ENCODE peak calls at places on chromosomes 11 and 22, in ten cellular contexts. K is astrocyte; F is T-helper 2 cell; V is T-cell; N is nephron progenitor cell; B is COR-L47; G is stimulated activated CD4-positive, alpha-beta T cell treated with anti-CD3 and anti-CD28 coated beads, Interleukin-12 subunit alpha, Interleukin-12 subunit beta, amount 100 ng/mL, for 4 hours; W is esophagus squamous epithelium; S is cardiac fibroblast; D is globus pallidus. J is an unnamed sample.

GRCh38 chr22:38843201-38843715 is 570 bp downstream of the NPTXR start:
- DNase-seq in B (peak; percentile 71), K (peak; percentile 72), D (peak; percentile 58), W (no peak), F (peak; percentile 38), V (peak; percentile 54), N (peak; percentile 76), G (peak; percentile 48), S (peak; percentile 85), J (peak; percentile 70)

GRCh38 chr11:105229758-105230157 is 90.2 kb upstream of the CARD18 start:
- DNase-seq in N (no peak), S (no peak), V (no peak), D (no peak), B (no peak), W (no peak), K (no peak), F (no peak), G (no peak), J (no peak)

GRCh38 chr22:41870786-41871185 is 37.9 kb downstream of the SREBF2 start:
- DNase-seq in N (no peak), D (no peak), V (no peak), K (no peak), G (no peak), F (no peak), B (no peak), S (no peak), W (no peak), J (no peak)

GRCh38 chr11:11987503-11988022 is 20.9 kb downstream of the DKK3 start:
- DNase-seq in B (no peak), F (peak; percentile 51), G (no peak), V (no peak), W (no peak), N (no peak), K (peak; percentile 85), S (peak; percentile 55), D (no peak), J (no peak)

GRCh38 chr11:75547617-75548054 is 14.4 kb upstream of the SERPINH1 start:
- DNase-seq in W (no peak), D (peak; percentile 35), F (no peak), B (peak; percentile 58), V (no peak), N (peak; percentile 83), K (peak; percentile 29), G (no peak), S (peak; percentile 79), J (no peak)

GRCh38 chr11:118251858-118252652 is at the start of gene MPZL3:
- DNase-seq in N (peak; percentile 60), K (peak; percentile 51), W (peak; percentile 50), D (peak; percentile 50), V (peak; percentile 74), G (peak; percentile 62), S (peak; percentile 69), B (peak; percentile 97), F (peak; percentile 86), J (peak; percentile 54)

GRCh38 chr22:20009582-20010306 is 6.9 kb downstream of the ARVCF start:
- DNase-seq in G (no peak), N (no peak), B (no peak), W (no peak), K (no peak), F (no peak), V (no peak), D (no peak), S (no peak), J (no peak)

GRCh38 chr11:11521306-11522002 is 100.4 kb downstream of the GALNT18 start:
- DNase-seq in W (no peak), S (no peak), B (no peak), D (no peak), N (no peak), G (no peak), F (no peak), V (no peak), K (no peak), J (no peak)

GRCh38 chr11:63505857-63506528 is at the start of gene LGALS12:
- DNase-seq in D (no peak), W (no peak), K (peak; percentile 40), V (no peak), B (no peak), N (no peak), S (peak; percentile 95), G (no peak), F (no peak), J (no peak)

GRCh38 chr11:116467809-116468208 is 305.0 kb downstream of the BUD13 start:
- DNase-seq in G (no peak), S (no peak), B (no peak), W (no peak), D (no peak), F (no peak), V (no peak), K (no peak), N (no peak), J (no peak)

GRCh38 chr11:7444582-7444981 is 40.7 kb upstream of the OLFML1 start:
- DNase-seq in F (no peak), B (no peak), G (no peak), D (no peak), K (no peak), S (no peak), V (no peak), W (no peak), N (no peak), J (no peak)